ENCODE peak calls at places on chromosomes 7 and 10, in five cellular contexts. One of them, this sample, is unnamed. For H3K4me1, the result is how much of the 10 kb centered on the place peaks cover.

GRCh38 chr7:70354409-70355169 is 756.3 kb downstream of the AUTS2 start:
- DNase-seq in astrocyte: no peak
- DNase-seq in adipocyte: no peak
- DNase-seq in SJSA1: no peak
- DNase-seq in left ventricle myocardium inferior: no peak
- DNase-seq in this sample: no peak

GRCh38 chr7:8423057-8423456 is 10.4 kb upstream of the NXPH1 start:
- DNase-seq in astrocyte: no peak
- DNase-seq in adipocyte: no peak
- DNase-seq in SJSA1: no peak
- DNase-seq in left ventricle myocardium inferior: no peak
- DNase-seq in this sample: no peak

GRCh38 chr7:16912540-16912939 is 30.8 kb upstream of the AGR3 start:
- DNase-seq in astrocyte: no peak
- DNase-seq in adipocyte: no peak
- DNase-seq in SJSA1: no peak
- DNase-seq in left ventricle myocardium inferior: no peak
- DNase-seq in this sample: no peak

GRCh38 chr7:76262683-76263402 is 39.6 kb upstream of the HSPB1 start:
- DNase-seq in astrocyte: peak
- DNase-seq in adipocyte: peak
- DNase-seq in SJSA1: peak
- DNase-seq in left ventricle myocardium inferior: no peak
- DNase-seq in this sample: no peak

GRCh38 chr10:128186959-128187787 is 61.0 kb upstream of the MKI67 start:
- DNase-seq in astrocyte: no peak
- DNase-seq in adipocyte: no peak
- DNase-seq in SJSA1: no peak
- DNase-seq in left ventricle myocardium inferior: no peak
- DNase-seq in this sample: no peak

GRCh38 chr10:130921461-130921860 is 390.1 kb downstream of the TCERG1L start:
- DNase-seq in astrocyte: no peak
- DNase-seq in adipocyte: no peak
- DNase-seq in SJSA1: peak
- DNase-seq in left ventricle myocardium inferior: no peak
- DNase-seq in this sample: no peak

GRCh38 chr10:113454341-113455061 is 98.4 kb upstream of the HABP2 start:
- DNase-seq in astrocyte: no peak
- DNase-seq in adipocyte: peak
- DNase-seq in SJSA1: no peak
- DNase-seq in left ventricle myocardium inferior: peak
- DNase-seq in this sample: peak

GRCh38 chr7:129864042-129864441 is 88.7 kb downstream of the UBE2H start:
- DNase-seq in astrocyte: peak
- DNase-seq in adipocyte: peak
- DNase-seq in SJSA1: no peak
- DNase-seq in left ventricle myocardium inferior: no peak
- DNase-seq in this sample: no peak

GRCh38 chr7:127881564-127881963 is 149.7 kb downstream of the LRRC4 start:
- DNase-seq in astrocyte: no peak
- DNase-seq in adipocyte: no peak
- DNase-seq in SJSA1: no peak
- DNase-seq in left ventricle myocardium inferior: no peak
- DNase-seq in this sample: no peak

GRCh38 chr10:96322275-96322674 is 18.0 kb downstream of the DNTT start:
- DNase-seq in astrocyte: no peak
- DNase-seq in adipocyte: no peak
- DNase-seq in SJSA1: no peak
- DNase-seq in left ventricle myocardium inferior: no peak
- DNase-seq in this sample: no peak

GRCh38 chr7:148941598-148942280 is 57.6 kb upstream of the EZH2 start:
- DNase-seq in astrocyte: peak
- DNase-seq in adipocyte: peak
- DNase-seq in SJSA1: peak
- DNase-seq in left ventricle myocardium inferior: peak
- DNase-seq in this sample: peak

GRCh38 chr7:33674804-33675411 is 230.4 kb upstream of the BMPER start:
- DNase-seq in astrocyte: no peak
- DNase-seq in adipocyte: no peak
- DNase-seq in SJSA1: no peak
- DNase-seq in left ventricle myocardium inferior: no peak
- DNase-seq in this sample: no peak

GRCh38 chr7:14233026-14233897 is 243.8 kb upstream of the ETV1 start:
- DNase-seq in astrocyte: peak
- DNase-seq in adipocyte: no peak
- DNase-seq in SJSA1: no peak
- DNase-seq in left ventricle myocardium inferior: no peak
- DNase-seq in this sample: no peak

GRCh38 chr7:17516768-17517167 is 218.3 kb downstream of the AHR start:
- DNase-seq in astrocyte: peak
- DNase-seq in adipocyte: peak
- DNase-seq in SJSA1: no peak
- DNase-seq in left ventricle myocardium inferior: no peak
- DNase-seq in this sample: no peak

GRCh38 chr10:131979821-131980270 is 1.9 kb downstream of the BNIP3 start:
- DNase-seq in astrocyte: no peak
- DNase-seq in adipocyte: peak
- DNase-seq in SJSA1: no peak
- DNase-seq in left ventricle myocardium inferior: peak
- DNase-seq in this sample: peak

GRCh38 chr7:45457591-45457990 is 116.6 kb upstream of the ADCY1 start:
- DNase-seq in astrocyte: no peak
- DNase-seq in adipocyte: no peak
- DNase-seq in SJSA1: no peak
- DNase-seq in left ventricle myocardium inferior: no peak
- DNase-seq in this sample: no peak

GRCh38 chr7:152142976-152143665 is 117.6 kb downstream of the GALNT11 start:
- DNase-seq in astrocyte: no peak
- DNase-seq in adipocyte: no peak
- DNase-seq in SJSA1: no peak
- DNase-seq in left ventricle myocardium inferior: no peak
- DNase-seq in this sample: no peak

GRCh38 chr10:60384006-60384405 is 5.7 kb downstream of the ANK3 start:
- DNase-seq in astrocyte: no peak
- DNase-seq in adipocyte: peak
- DNase-seq in SJSA1: no peak
- DNase-seq in left ventricle myocardium inferior: no peak
- DNase-seq in this sample: no peak

GRCh38 chr7:82410461-82410860 is 33.1 kb downstream of the CACNA2D1 start:
- DNase-seq in astrocyte: no peak
- DNase-seq in adipocyte: no peak
- DNase-seq in SJSA1: no peak
- DNase-seq in left ventricle myocardium inferior: peak
- DNase-seq in this sample: peak

GRCh38 chr7:103373866-103374643 is 26.6 kb downstream of the PSMC2 start:
- DNase-seq in astrocyte: no peak
- DNase-seq in adipocyte: no peak
- DNase-seq in SJSA1: no peak
- DNase-seq in left ventricle myocardium inferior: no peak
- DNase-seq in this sample: no peak

GRCh38 chr7:4483851-4484250 is 198.2 kb upstream of the FOXK1 start:
- DNase-seq in astrocyte: no peak
- DNase-seq in adipocyte: no peak
- DNase-seq in SJSA1: no peak
- DNase-seq in left ventricle myocardium inferior: no peak
- DNase-seq in this sample: no peak

GRCh38 chr7:144086730-144087129 is 652 bp downstream of the OR2A12 start:
- DNase-seq in astrocyte: no peak
- DNase-seq in adipocyte: no peak
- DNase-seq in SJSA1: no peak
- DNase-seq in left ventricle myocardium inferior: no peak
- DNase-seq in this sample: no peak

GRCh38 chr10:12194752-12195271 is 879 bp downstream of the NUDT5 start:
- DNase-seq in astrocyte: peak
- DNase-seq in adipocyte: peak
- DNase-seq in SJSA1: peak
- DNase-seq in left ventricle myocardium inferior: peak
- DNase-seq in this sample: peak

GRCh38 chr7:23654508-23654907 is 25.5 kb upstream of the FAM221A start:
- DNase-seq in astrocyte: no peak
- DNase-seq in adipocyte: no peak
- DNase-seq in SJSA1: no peak
- DNase-seq in left ventricle myocardium inferior: no peak
- DNase-seq in this sample: no peak

GRCh38 chr10:63711361-63711760 is 190.2 kb downstream of the REEP3 start:
- DNase-seq in astrocyte: peak
- DNase-seq in adipocyte: no peak
- DNase-seq in SJSA1: no peak
- DNase-seq in left ventricle myocardium inferior: peak
- DNase-seq in this sample: peak

GRCh38 chr10:50909334-50910014 is 24.0 kb upstream of the A1CF start:
- DNase-seq in astrocyte: no peak
- DNase-seq in adipocyte: no peak
- DNase-seq in SJSA1: no peak
- DNase-seq in left ventricle myocardium inferior: no peak
- DNase-seq in this sample: no peak

GRCh38 chr7:103988468-103989199 is 824 bp downstream of the RELN start:
- DNase-seq in astrocyte: no peak
- DNase-seq in adipocyte: no peak
- DNase-seq in SJSA1: no peak
- DNase-seq in left ventricle myocardium inferior: no peak
- DNase-seq in this sample: no peak

GRCh38 chr7:20359397-20359963 is 28.8 kb downstream of the ITGB8 start:
- DNase-seq in astrocyte: peak
- DNase-seq in adipocyte: peak
- DNase-seq in SJSA1: no peak
- DNase-seq in left ventricle myocardium inferior: no peak
- DNase-seq in this sample: no peak

GRCh38 chr7:53596230-53596629 is 560.8 kb downstream of the POM121L12 start:
- DNase-seq in astrocyte: peak
- DNase-seq in adipocyte: no peak
- DNase-seq in SJSA1: no peak
- DNase-seq in left ventricle myocardium inferior: no peak
- DNase-seq in this sample: no peak

GRCh38 chr10:97766996-97767924 is 4.5 kb downstream of the SFRP5 start:
- DNase-seq in astrocyte: no peak
- DNase-seq in adipocyte: no peak
- DNase-seq in SJSA1: no peak
- DNase-seq in left ventricle myocardium inferior: no peak
- DNase-seq in this sample: no peak

GRCh38 chr10:93030409-93030808 is 30.2 kb upstream of the CYP26C1 start:
- DNase-seq in astrocyte: peak
- DNase-seq in adipocyte: peak
- DNase-seq in SJSA1: no peak
- DNase-seq in left ventricle myocardium inferior: no peak
- DNase-seq in this sample: no peak

GRCh38 chr7:38273286-38273995 is at the start of gene TARP:
- DNase-seq in astrocyte: no peak
- DNase-seq in adipocyte: no peak
- DNase-seq in SJSA1: no peak
- DNase-seq in left ventricle myocardium inferior: no peak
- DNase-seq in this sample: no peak

GRCh38 chr10:86215712-86216111 is 150.9 kb downstream of the GRID1 start:
- DNase-seq in astrocyte: no peak
- DNase-seq in adipocyte: no peak
- DNase-seq in SJSA1: no peak
- DNase-seq in left ventricle myocardium inferior: no peak
- DNase-seq in this sample: no peak

GRCh38 chr7:41047789-41048191 is 655.1 kb downstream of the INHBA start:
- DNase-seq in astrocyte: peak
- DNase-seq in adipocyte: peak
- DNase-seq in SJSA1: peak
- DNase-seq in left ventricle myocardium inferior: peak
- DNase-seq in this sample: peak

GRCh38 chr7:47809387-47809786 is 138.9 kb downstream of the PKD1L1 start:
- DNase-seq in astrocyte: no peak
- DNase-seq in adipocyte: no peak
- DNase-seq in SJSA1: no peak
- DNase-seq in left ventricle myocardium inferior: no peak
- DNase-seq in this sample: no peak
- H3K4me3 ChIP-seq in astrocyte: no peak
- H3K4me3 ChIP-seq in adipocyte: no peak
- H3K4me3 ChIP-seq in SJSA1: no peak
- H3K4me3 ChIP-seq in left ventricle myocardium inferior: no peak
- H3K4me3 ChIP-seq in this sample: no peak

GRCh38 chr10:21526184-21526951 is 886 bp upstream of the SKIDA1 start:
- DNase-seq in astrocyte: peak
- DNase-seq in adipocyte: peak
- DNase-seq in SJSA1: peak
- DNase-seq in left ventricle myocardium inferior: peak
- DNase-seq in this sample: peak

GRCh38 chr10:21525367-21526183 is at the start of gene SKIDA1:
- DNase-seq in astrocyte: peak
- DNase-seq in adipocyte: peak
- DNase-seq in SJSA1: peak
- DNase-seq in left ventricle myocardium inferior: peak
- DNase-seq in this sample: peak

GRCh38 chr10:21527634-21528451 is 2.4 kb upstream of the SKIDA1 start:
- DNase-seq in astrocyte: peak
- DNase-seq in adipocyte: no peak
- DNase-seq in SJSA1: no peak
- DNase-seq in left ventricle myocardium inferior: no peak
- DNase-seq in this sample: no peak

GRCh38 chr10:21528452-21529235 is 3.2 kb upstream of the SKIDA1 start:
- DNase-seq in astrocyte: peak
- DNase-seq in adipocyte: no peak
- DNase-seq in SJSA1: no peak
- DNase-seq in left ventricle myocardium inferior: no peak
- DNase-seq in this sample: no peak

GRCh38 chr10:21526952-21527633 is 1.6 kb upstream of the SKIDA1 start:
- DNase-seq in astrocyte: no peak
- DNase-seq in adipocyte: peak
- DNase-seq in SJSA1: peak
- DNase-seq in left ventricle myocardium inferior: peak
- DNase-seq in this sample: peak
- H3K4me1 ChIP-seq in astrocyte: under half
- H3K4me1 ChIP-seq in adipocyte: under half
- H3K4me1 ChIP-seq in SJSA1: under half
- H3K4me1 ChIP-seq in left ventricle myocardium inferior: half or more
- H3K4me1 ChIP-seq in this sample: under half

GRCh38 chr10:71774916-71775702 is 1.8 kb upstream of the VSIR start:
- DNase-seq in astrocyte: no peak
- DNase-seq in adipocyte: no peak
- DNase-seq in SJSA1: no peak
- DNase-seq in left ventricle myocardium inferior: peak
- DNase-seq in this sample: no peak
- H3K4me3 ChIP-seq in astrocyte: no peak
- H3K4me3 ChIP-seq in adipocyte: no peak
- H3K4me3 ChIP-seq in SJSA1: no peak
- H3K4me3 ChIP-seq in left ventricle myocardium inferior: no peak
- H3K4me3 ChIP-seq in this sample: no peak

GRCh38 chr10:52213511-52213831 is 100.6 kb upstream of the DKK1 start:
- DNase-seq in astrocyte: peak
- DNase-seq in adipocyte: peak
- DNase-seq in SJSA1: no peak
- DNase-seq in left ventricle myocardium inferior: no peak
- DNase-seq in this sample: no peak

GRCh38 chr10:52212802-52213510 is 101.1 kb upstream of the DKK1 start:
- DNase-seq in astrocyte: no peak
- DNase-seq in adipocyte: no peak
- DNase-seq in SJSA1: no peak
- DNase-seq in left ventricle myocardium inferior: no peak
- DNase-seq in this sample: no peak

GRCh38 chr10:52208394-52208793 is 105.7 kb upstream of the DKK1 start:
- DNase-seq in astrocyte: no peak
- DNase-seq in adipocyte: no peak
- DNase-seq in SJSA1: no peak
- DNase-seq in left ventricle myocardium inferior: no peak
- DNase-seq in this sample: no peak

GRCh38 chr10:52210161-52210560 is 103.9 kb upstream of the DKK1 start:
- DNase-seq in astrocyte: no peak
- DNase-seq in adipocyte: no peak
- DNase-seq in SJSA1: no peak
- DNase-seq in left ventricle myocardium inferior: no peak
- DNase-seq in this sample: no peak

GRCh38 chr10:52212062-52212461 is 102.0 kb upstream of the DKK1 start:
- DNase-seq in astrocyte: no peak
- DNase-seq in adipocyte: no peak
- DNase-seq in SJSA1: no peak
- DNase-seq in left ventricle myocardium inferior: no peak
- DNase-seq in this sample: no peak
- H3K4me1 ChIP-seq in astrocyte: under half
- H3K4me1 ChIP-seq in adipocyte: under half
- H3K4me1 ChIP-seq in SJSA1: under half
- H3K4me1 ChIP-seq in left ventricle myocardium inferior: under half
- H3K4me1 ChIP-seq in this sample: half or more

This sample was measured in psoas muscle.